ENCODE peak calls at places on chromosome 19, in four cellular contexts. One of them, this sample, is unnamed.

GRCh38 chr19:4455742-4456565 is 1.6 kb downstream of the UBXN6 start:
- DNase-seq in esophagus squamous epithelium: no peak
- DNase-seq in mesothelial cell of epicardium: no peak
- DNase-seq in endothelial cell: no peak
- DNase-seq in this sample: no peak

GRCh38 chr19:3340340-3340739 is 26.0 kb upstream of the NFIC start:
- DNase-seq in esophagus squamous epithelium: no peak
- DNase-seq in endothelial cell: no peak
- DNase-seq in mesothelial cell of epicardium: no peak
- DNase-seq in this sample: no peak

GRCh38 chr19:31354919-31355318 is 5.7 kb upstream of the TSHZ3 start:
- DNase-seq in endothelial cell: peak
- DNase-seq in esophagus squamous epithelium: no peak
- DNase-seq in mesothelial cell of epicardium: no peak
- DNase-seq in this sample: no peak

GRCh38 chr19:51251453-51251790 is 542 bp downstream of the SIGLECL1 start:
- DNase-seq in endothelial cell: no peak
- DNase-seq in esophagus squamous epithelium: no peak
- DNase-seq in mesothelial cell of epicardium: no peak
- DNase-seq in this sample: no peak

GRCh38 chr19:17757125-17757524 is 5.8 kb downstream of the FCHO1 start:
- DNase-seq in esophagus squamous epithelium: no peak
- DNase-seq in endothelial cell: no peak
- DNase-seq in mesothelial cell of epicardium: no peak
- DNase-seq in this sample: no peak

GRCh38 chr19:38657633-38658222 is 10.3 kb downstream of the ACTN4 start:
- DNase-seq in mesothelial cell of epicardium: no peak
- DNase-seq in endothelial cell: no peak
- DNase-seq in esophagus squamous epithelium: no peak
- DNase-seq in this sample: no peak

GRCh38 chr19:17420267-17420924 is 549 bp downstream of the MVB12A start:
- DNase-seq in mesothelial cell of epicardium: no peak
- DNase-seq in esophagus squamous epithelium: no peak
- DNase-seq in endothelial cell: peak
- DNase-seq in this sample: peak

GRCh38 chr19:49340069-49340864 is 5.1 kb downstream of the CD37 start:
- DNase-seq in esophagus squamous epithelium: no peak
- DNase-seq in mesothelial cell of epicardium: no peak
- DNase-seq in endothelial cell: no peak
- DNase-seq in this sample: no peak

GRCh38 chr19:8194528-8195275 is 14.5 kb upstream of the CERS4 start:
- DNase-seq in endothelial cell: peak
- DNase-seq in esophagus squamous epithelium: no peak
- DNase-seq in mesothelial cell of epicardium: no peak
- DNase-seq in this sample: no peak

GRCh38 chr19:51654783-51655182 is 8.2 kb upstream of the SIGLEC14 start:
- DNase-seq in esophagus squamous epithelium: no peak
- DNase-seq in endothelial cell: no peak
- DNase-seq in mesothelial cell of epicardium: no peak
- DNase-seq in this sample: no peak

GRCh38 chr19:2602391-2603181 is 99.9 kb downstream of the GNG7 start:
- DNase-seq in mesothelial cell of epicardium: no peak
- DNase-seq in esophagus squamous epithelium: no peak
- DNase-seq in endothelial cell: no peak
- DNase-seq in this sample: no peak

GRCh38 chr19:56312787-56313343 is 1.8 kb downstream of the ZSCAN5A start:
- DNase-seq in esophagus squamous epithelium: no peak
- DNase-seq in mesothelial cell of epicardium: no peak
- DNase-seq in endothelial cell: no peak
- DNase-seq in this sample: no peak

GRCh38 chr19:7562646-7563393 is 27.3 kb downstream of the PNPLA6 start:
- DNase-seq in endothelial cell: no peak
- DNase-seq in mesothelial cell of epicardium: no peak
- DNase-seq in esophagus squamous epithelium: no peak
- DNase-seq in this sample: no peak

GRCh38 chr19:6198896-6199239 is 63.4 kb downstream of the ACSBG2 start:
- DNase-seq in esophagus squamous epithelium: no peak
- DNase-seq in mesothelial cell of epicardium: no peak
- DNase-seq in endothelial cell: no peak
- DNase-seq in this sample: no peak

GRCh38 chr19:40614595-40615411 is 13.6 kb downstream of the LTBP4 start:
- DNase-seq in esophagus squamous epithelium: peak
- DNase-seq in endothelial cell: peak
- DNase-seq in mesothelial cell of epicardium: no peak
- DNase-seq in this sample: no peak

GRCh38 chr19:49808762-49809154 is 4.3 kb downstream of the FUZ start:
- DNase-seq in mesothelial cell of epicardium: peak
- DNase-seq in endothelial cell: peak
- DNase-seq in esophagus squamous epithelium: peak
- DNase-seq in this sample: peak

GRCh38 chr19:7219056-7219455 is 75.2 kb downstream of the INSR start:
- DNase-seq in esophagus squamous epithelium: no peak
- DNase-seq in endothelial cell: no peak
- DNase-seq in mesothelial cell of epicardium: no peak
- DNase-seq in this sample: no peak

GRCh38 chr19:57055956-57056355 is 63.8 kb upstream of the USP29 start:
- DNase-seq in esophagus squamous epithelium: no peak
- DNase-seq in mesothelial cell of epicardium: no peak
- DNase-seq in endothelial cell: no peak
- DNase-seq in this sample: no peak

GRCh38 chr19:55016017-55016416 is 22.0 kb downstream of the GP6 start:
- DNase-seq in mesothelial cell of epicardium: no peak
- DNase-seq in endothelial cell: no peak
- DNase-seq in esophagus squamous epithelium: no peak
- DNase-seq in this sample: no peak

GRCh38 chr19:34430738-34431625 is 2.8 kb downstream of the UBA2 start:
- DNase-seq in endothelial cell: peak
- DNase-seq in mesothelial cell of epicardium: no peak
- DNase-seq in esophagus squamous epithelium: no peak
- DNase-seq in this sample: no peak

GRCh38 chr19:39038098-39038497 is 5.7 kb upstream of the FBXO27 start:
- DNase-seq in esophagus squamous epithelium: no peak
- DNase-seq in mesothelial cell of epicardium: no peak
- DNase-seq in endothelial cell: peak
- DNase-seq in this sample: no peak

GRCh38 chr19:41479757-41480191 is 36.8 kb downstream of the ERICH4 start:
- DNase-seq in esophagus squamous epithelium: no peak
- DNase-seq in mesothelial cell of epicardium: no peak
- DNase-seq in endothelial cell: no peak
- DNase-seq in this sample: no peak

GRCh38 chr19:1446713-1447564 is 3.0 kb upstream of the APC2 start:
- DNase-seq in esophagus squamous epithelium: no peak
- DNase-seq in endothelial cell: peak
- DNase-seq in mesothelial cell of epicardium: no peak
- DNase-seq in this sample: no peak

GRCh38 chr19:53994811-53995210 is 3.4 kb downstream of the CACNG6 start:
- DNase-seq in esophagus squamous epithelium: no peak
- DNase-seq in mesothelial cell of epicardium: no peak
- DNase-seq in endothelial cell: no peak
- DNase-seq in this sample: no peak

GRCh38 chr19:49145485-49146407 is 9.4 kb downstream of the HRC start:
- DNase-seq in endothelial cell: peak
- DNase-seq in esophagus squamous epithelium: no peak
- DNase-seq in mesothelial cell of epicardium: peak
- DNase-seq in this sample: peak

GRCh38 chr19:5436101-5436947 is 18.9 kb upstream of the ZNRF4 start:
- DNase-seq in endothelial cell: peak
- DNase-seq in esophagus squamous epithelium: no peak
- DNase-seq in mesothelial cell of epicardium: peak
- DNase-seq in this sample: peak

GRCh38 chr19:36420961-36421748 is 2.7 kb upstream of the ZFP82 start:
- DNase-seq in endothelial cell: peak
- DNase-seq in esophagus squamous epithelium: no peak
- DNase-seq in mesothelial cell of epicardium: no peak
- DNase-seq in this sample: peak

GRCh38 chr19:31096047-31096446 is 253.2 kb downstream of the TSHZ3 start:
- DNase-seq in mesothelial cell of epicardium: no peak
- DNase-seq in endothelial cell: no peak
- DNase-seq in esophagus squamous epithelium: no peak
- DNase-seq in this sample: no peak

GRCh38 chr19:1133471-1133929 is 29.7 kb downstream of the GPX4 start:
- DNase-seq in endothelial cell: no peak
- DNase-seq in mesothelial cell of epicardium: no peak
- DNase-seq in esophagus squamous epithelium: peak
- DNase-seq in this sample: no peak

GRCh38 chr19:6372594-6373095 is at the start of gene ALKBH7:
- DNase-seq in esophagus squamous epithelium: peak
- DNase-seq in endothelial cell: peak
- DNase-seq in mesothelial cell of epicardium: peak
- DNase-seq in this sample: peak

GRCh38 chr19:3506384-3507340 is 551 bp downstream of the FZR1 start:
- DNase-seq in endothelial cell: peak
- DNase-seq in mesothelial cell of epicardium: no peak
- DNase-seq in esophagus squamous epithelium: peak
- DNase-seq in this sample: no peak

GRCh38 chr19:17409990-17410389 is 4.6 kb upstream of the BST2 start:
- DNase-seq in endothelial cell: no peak
- DNase-seq in esophagus squamous epithelium: no peak
- DNase-seq in mesothelial cell of epicardium: no peak
- DNase-seq in this sample: no peak

GRCh38 chr19:55802281-55802680 is 29.5 kb downstream of the NLRP11 start:
- DNase-seq in endothelial cell: no peak
- DNase-seq in mesothelial cell of epicardium: no peak
- DNase-seq in esophagus squamous epithelium: no peak
- DNase-seq in this sample: no peak

GRCh38 chr19:46731007-46731501 is 14.1 kb upstream of the PRKD2 start:
- DNase-seq in endothelial cell: no peak
- DNase-seq in mesothelial cell of epicardium: no peak
- DNase-seq in esophagus squamous epithelium: no peak
- DNase-seq in this sample: no peak

DNA sequence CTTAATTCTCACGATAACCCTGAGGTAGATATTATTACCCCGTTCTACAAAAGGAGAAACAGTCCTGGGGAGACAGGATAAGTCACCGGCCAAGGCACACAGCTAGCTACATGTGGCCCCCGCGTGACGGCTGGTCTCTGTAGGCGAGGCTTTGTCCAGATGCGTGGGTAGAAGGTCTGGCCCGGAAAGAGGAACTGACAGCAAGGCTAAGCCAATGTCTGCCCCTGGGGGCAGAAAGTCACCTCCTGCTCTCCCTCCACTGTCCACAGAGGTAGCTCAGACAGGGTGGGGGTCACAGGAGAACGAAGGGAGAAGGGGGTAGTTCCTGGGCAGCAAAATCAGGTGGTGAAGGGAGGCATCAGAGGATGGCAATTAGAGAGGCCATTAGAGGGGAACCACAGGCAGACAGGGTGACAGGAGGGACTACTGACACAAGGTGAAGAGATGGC is 1.8 kb downstream of the APOC4 start:
- DNase-seq in endothelial cell: no peak
- DNase-seq in esophagus squamous epithelium: no peak
- DNase-seq in mesothelial cell of epicardium: no peak
- DNase-seq in this sample: no peak
- TF ChIP-seq CTCF in endothelial cell: no peak
- TF ChIP-seq CTCF in esophagus squamous epithelium: no peak
- TF ChIP-seq CTCF in mesothelial cell of epicardium: no peak
- TF ChIP-seq CTCF in this sample: no peak

DNA sequence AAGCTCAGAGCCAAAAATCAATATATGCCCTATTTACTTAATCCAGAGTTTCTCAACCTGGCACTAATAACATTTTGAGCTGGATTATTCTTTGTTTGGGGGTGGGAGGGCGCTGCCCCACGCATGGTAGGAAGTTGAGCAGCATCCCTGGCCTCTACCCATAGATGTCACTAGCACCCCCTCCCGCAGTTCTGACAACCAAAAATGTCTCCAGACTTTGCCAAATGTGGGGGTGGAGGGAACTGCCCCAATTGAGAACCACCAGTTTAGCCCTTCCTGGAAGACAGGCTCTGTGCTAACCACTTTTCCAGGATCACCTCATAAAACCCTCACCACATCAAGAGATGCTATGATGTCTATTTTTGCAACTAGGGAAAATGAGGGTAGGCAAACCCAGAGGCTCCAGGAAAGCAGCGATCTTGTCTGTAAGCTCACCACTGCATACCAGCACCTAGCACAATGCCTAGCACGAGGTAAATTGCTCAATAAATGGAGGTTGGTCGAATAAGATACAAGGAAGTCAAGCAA is 1.1 kb downstream of the TRIR start:
- DNase-seq in mesothelial cell of epicardium: no peak
- DNase-seq in endothelial cell: no peak
- DNase-seq in esophagus squamous epithelium: no peak
- DNase-seq in this sample: no peak
- TF ChIP-seq CTCF in mesothelial cell of epicardium: no peak
- TF ChIP-seq CTCF in endothelial cell: peak
- TF ChIP-seq CTCF in esophagus squamous epithelium: no peak
- TF ChIP-seq CTCF in this sample: peak

GRCh38 chr19:19026299-19026971 is 6.9 kb downstream of the SUGP2 start:
- DNase-seq in esophagus squamous epithelium: no peak
- DNase-seq in mesothelial cell of epicardium: no peak
- DNase-seq in endothelial cell: no peak
- DNase-seq in this sample: no peak
- TF ChIP-seq CTCF in esophagus squamous epithelium: peak
- TF ChIP-seq CTCF in mesothelial cell of epicardium: no peak
- TF ChIP-seq CTCF in endothelial cell: no peak
- TF ChIP-seq CTCF in this sample: no peak

GRCh38 chr19:15264061-15264932 is 32.0 kb upstream of the EPHX3 start:
- DNase-seq in mesothelial cell of epicardium: peak
- DNase-seq in esophagus squamous epithelium: no peak
- DNase-seq in endothelial cell: peak
- DNase-seq in this sample: peak

GRCh38 chr19:15265214-15265613 is 33.0 kb upstream of the EPHX3 start:
- DNase-seq in mesothelial cell of epicardium: no peak
- DNase-seq in endothelial cell: no peak
- DNase-seq in esophagus squamous epithelium: no peak
- DNase-seq in this sample: no peak

GRCh38 chr19:15266683-15267082 is 34.4 kb upstream of the EPHX3 start:
- DNase-seq in mesothelial cell of epicardium: no peak
- DNase-seq in esophagus squamous epithelium: no peak
- DNase-seq in endothelial cell: no peak
- DNase-seq in this sample: no peak

GRCh38 chr19:15264933-15265206 is 32.6 kb upstream of the EPHX3 start:
- DNase-seq in mesothelial cell of epicardium: no peak
- DNase-seq in esophagus squamous epithelium: no peak
- DNase-seq in endothelial cell: no peak
- DNase-seq in this sample: no peak

GRCh38 chr19:15265849-15266248 is 33.6 kb upstream of the EPHX3 start:
- DNase-seq in endothelial cell: no peak
- DNase-seq in esophagus squamous epithelium: no peak
- DNase-seq in mesothelial cell of epicardium: no peak
- DNase-seq in this sample: no peak
- TF ChIP-seq CTCF in endothelial cell: no peak
- TF ChIP-seq CTCF in esophagus squamous epithelium: no peak
- TF ChIP-seq CTCF in mesothelial cell of epicardium: no peak
- TF ChIP-seq CTCF in this sample: no peak

This sample was measured in progenitor cell of endocrine pancreas.